ENCODE peak calls at places on chromosomes 12 and 14, in ten cellular contexts. W, G, M, Q, I, V, H, Y, Z and L are unnamed samples.

GRCh38 chr12:88472248-88472647 is 108.0 kb downstream of the KITLG start:
- DNase-seq in W (no peak), G (no peak), M (no peak), Q (no peak), I (no peak), V (no peak), H (no peak), Y (peak), Z (no peak), L (no peak)

GRCh38 chr14:52553002-52553670 is 500 bp downstream of the GPR137C start:
- DNase-seq in W (peak), G (peak), M (peak), Q (no peak), I (peak), V (peak), H (peak), Y (peak), Z (peak), L (peak)

GRCh38 chr14:65880507-65880906 is 468.0 kb downstream of the FUT8 start:
- DNase-seq in W (no peak), G (no peak), M (no peak), Q (no peak), I (no peak), V (no peak), H (no peak), Y (no peak), Z (no peak), L (no peak)

GRCh38 chr12:127268121-127268520 is 998.8 kb upstream of the TMEM132C start:
- DNase-seq in W (no peak), G (no peak), M (no peak), Q (no peak), I (no peak), V (no peak), H (no peak), Y (no peak), Z (no peak), L (no peak)

GRCh38 chr14:92780865-92781264 is 13.2 kb upstream of the GOLGA5 start:
- DNase-seq in W (no peak), G (no peak), M (no peak), Q (no peak), I (no peak), V (no peak), H (no peak), Y (no peak), Z (no peak), L (no peak)

GRCh38 chr12:122873540-122873939 is 22.4 kb downstream of the VPS37B start:
- DNase-seq in W (no peak), G (no peak), M (no peak), Q (no peak), I (peak), V (peak), H (no peak), Y (no peak), Z (no peak), L (no peak)

GRCh38 chr12:49296034-49296835 is 1.3 kb downstream of the PRPH start:
- DNase-seq in W (peak), G (peak), M (no peak), Q (no peak), I (peak), V (peak), H (peak), Y (peak), Z (no peak), L (no peak)

GRCh38 chr12:7369274-7369729 is 65.4 kb downstream of the ACSM4 start:
- DNase-seq in W (no peak), G (no peak), M (no peak), Q (peak), I (no peak), V (no peak), H (no peak), Y (peak), Z (peak), L (no peak)

GRCh38 chr12:70553391-70553859 is 83.8 kb downstream of the PTPRB start:
- DNase-seq in W (no peak), G (no peak), M (no peak), Q (no peak), I (no peak), V (no peak), H (no peak), Y (peak), Z (no peak), L (no peak)

GRCh38 chr12:56518570-56518969 is 3.0 kb upstream of the RBMS2 start:
- DNase-seq in W (no peak), G (no peak), M (no peak), Q (no peak), I (no peak), V (no peak), H (no peak), Y (peak), Z (no peak), L (no peak)

GRCh38 chr12:125549171-125549570 is 483.9 kb downstream of the AACS start:
- DNase-seq in W (no peak), G (no peak), M (no peak), Q (no peak), I (no peak), V (no peak), H (no peak), Y (no peak), Z (no peak), L (no peak)

GRCh38 chr12:126443977-126444376 is 1378.7 kb downstream of the AACS start:
- DNase-seq in W (no peak), G (no peak), M (no peak), Q (no peak), I (no peak), V (no peak), H (no peak), Y (no peak), Z (no peak), L (no peak)

GRCh38 chr14:22997676-22998323 is 12.1 kb downstream of the C14orf93 start:
- DNase-seq in W (no peak), G (no peak), M (no peak), Q (no peak), I (no peak), V (no peak), H (no peak), Y (no peak), Z (no peak), L (no peak)

GRCh38 chr14:61598980-61599379 is 96.3 kb upstream of the HIF1A start:
- DNase-seq in W (no peak), G (no peak), M (no peak), Q (no peak), I (no peak), V (no peak), H (no peak), Y (no peak), Z (no peak), L (no peak)

GRCh38 chr12:129885287-129885686 is 18.5 kb downstream of the TMEM132D start:
- DNase-seq in W (no peak), G (no peak), M (no peak), Q (no peak), I (no peak), V (no peak), H (no peak), Y (no peak), Z (no peak), L (peak)

GRCh38 chr14:77409131-77409533 is 14.2 kb downstream of the NOXRED1 start:
- DNase-seq in W (peak), G (no peak), M (no peak), Q (no peak), I (no peak), V (no peak), H (peak), Y (peak), Z (no peak), L (no peak)

GRCh38 chr12:125944446-125944845 is 879.2 kb downstream of the AACS start:
- DNase-seq in W (no peak), G (no peak), M (no peak), Q (no peak), I (no peak), V (no peak), H (no peak), Y (peak), Z (no peak), L (no peak)

GRCh38 chr12:27576667-27577347 is 52.8 kb downstream of the PPFIBP1 start:
- DNase-seq in W (no peak), G (no peak), M (no peak), Q (no peak), I (no peak), V (no peak), H (no peak), Y (no peak), Z (no peak), L (no peak)

GRCh38 chr12:16062611-16063010 is 151.5 kb downstream of the DERA start:
- DNase-seq in W (no peak), G (no peak), M (no peak), Q (no peak), I (no peak), V (no peak), H (no peak), Y (peak), Z (no peak), L (no peak)

GRCh38 chr14:105221598-105222178 is 26.6 kb upstream of the BTBD6 start:
- DNase-seq in W (no peak), G (no peak), M (no peak), Q (no peak), I (peak), V (no peak), H (no peak), Y (no peak), Z (no peak), L (no peak)

GRCh38 chr12:47811581-47812484 is 7.9 kb downstream of the HDAC7 start:
- DNase-seq in W (no peak), G (no peak), M (peak), Q (no peak), I (no peak), V (peak), H (no peak), Y (no peak), Z (peak), L (no peak)

GRCh38 chr14:22555573-22556011 is 33.4 kb downstream of the DAD1 start:
- DNase-seq in W (no peak), G (no peak), M (no peak), Q (peak), I (no peak), V (no peak), H (no peak), Y (peak), Z (no peak), L (no peak)

GRCh38 chr12:117049295-117049694 is 49.9 kb downstream of the TESC start:
- DNase-seq in W (no peak), G (no peak), M (no peak), Q (no peak), I (no peak), V (no peak), H (no peak), Y (no peak), Z (no peak), L (no peak)

GRCh38 chr12:119208626-119209061 is 29.9 kb downstream of the HSPB8 start:
- DNase-seq in W (peak), G (no peak), M (peak), Q (no peak), I (peak), V (peak), H (peak), Y (peak), Z (peak), L (no peak)

GRCh38 chr14:34212574-34212973 is 249.5 kb downstream of the SPTSSA start:
- DNase-seq in W (no peak), G (no peak), M (no peak), Q (no peak), I (no peak), V (no peak), H (no peak), Y (no peak), Z (no peak), L (no peak)

GRCh38 chr14:93533437-93533836 is 102.7 kb downstream of the UNC79 start:
- DNase-seq in W (no peak), G (no peak), M (no peak), Q (no peak), I (no peak), V (no peak), H (no peak), Y (no peak), Z (no peak), L (no peak)

GRCh38 chr14:69675877-69676416 is 64.6 kb downstream of the SUSD6 start:
- DNase-seq in W (no peak), G (peak), M (no peak), Q (peak), I (no peak), V (no peak), H (no peak), Y (no peak), Z (no peak), L (no peak)

GRCh38 chr12:123026094-123026853 is 45.8 kb downstream of the ARL6IP4 start:
- DNase-seq in W (no peak), G (no peak), M (no peak), Q (no peak), I (no peak), V (no peak), H (no peak), Y (no peak), Z (no peak), L (no peak)

GRCh38 chr12:95017482-95017881 is 14.0 kb upstream of the NDUFA12 start:
- DNase-seq in W (no peak), G (no peak), M (no peak), Q (no peak), I (no peak), V (no peak), H (no peak), Y (no peak), Z (no peak), L (no peak)

GRCh38 chr14:81401420-81402122 is 1.4 kb upstream of the STON2 start:
- DNase-seq in W (no peak), G (no peak), M (no peak), Q (no peak), I (no peak), V (no peak), H (no peak), Y (peak), Z (no peak), L (no peak)

GRCh38 chr14:56005580-56006053 is 112.6 kb upstream of the PELI2 start:
- DNase-seq in W (no peak), G (no peak), M (no peak), Q (no peak), I (no peak), V (no peak), H (no peak), Y (no peak), Z (no peak), L (no peak)

GRCh38 chr12:48126953-48127630 is 7.9 kb downstream of the PFKM start:
- DNase-seq in W (no peak), G (no peak), M (no peak), Q (no peak), I (no peak), V (no peak), H (no peak), Y (no peak), Z (no peak), L (no peak)

GRCh38 chr12:107329569-107330324 is 236.4 kb upstream of the CRY1 start:
- DNase-seq in W (no peak), G (no peak), M (no peak), Q (no peak), I (no peak), V (no peak), H (no peak), Y (peak), Z (no peak), L (no peak)

GRCh38 chr12:61546296-61546695 is 713.9 kb upstream of the USP15 start:
- DNase-seq in W (peak), G (no peak), M (no peak), Q (no peak), I (no peak), V (no peak), H (no peak), Y (peak), Z (no peak), L (no peak)
- TF ChIP-seq CTCF in W (peak), G (no peak), M (no peak), Q (no peak), I (no peak), V (no peak), H (no peak), Y (peak), Z (no peak), L (no peak)

GRCh38 chr12:29275834-29276233 is 105.1 kb downstream of the ERGIC2 start:
- DNase-seq in W (no peak), G (no peak), M (no peak), Q (no peak), I (no peak), V (no peak), H (no peak), Y (no peak), Z (no peak), L (no peak)

GRCh38 chr12:29278673-29279420 is 102.1 kb downstream of the ERGIC2 start:
- DNase-seq in W (no peak), G (no peak), M (no peak), Q (no peak), I (no peak), V (no peak), H (no peak), Y (no peak), Z (no peak), L (no peak)

GRCh38 chr12:29270001-29270400 is 111.0 kb downstream of the ERGIC2 start:
- DNase-seq in W (no peak), G (no peak), M (no peak), Q (no peak), I (no peak), V (no peak), H (no peak), Y (no peak), Z (no peak), L (no peak)

GRCh38 chr12:29270446-29270845 is 110.5 kb downstream of the ERGIC2 start:
- DNase-seq in W (no peak), G (no peak), M (no peak), Q (no peak), I (no peak), V (no peak), H (no peak), Y (peak), Z (no peak), L (no peak)

DNA sequence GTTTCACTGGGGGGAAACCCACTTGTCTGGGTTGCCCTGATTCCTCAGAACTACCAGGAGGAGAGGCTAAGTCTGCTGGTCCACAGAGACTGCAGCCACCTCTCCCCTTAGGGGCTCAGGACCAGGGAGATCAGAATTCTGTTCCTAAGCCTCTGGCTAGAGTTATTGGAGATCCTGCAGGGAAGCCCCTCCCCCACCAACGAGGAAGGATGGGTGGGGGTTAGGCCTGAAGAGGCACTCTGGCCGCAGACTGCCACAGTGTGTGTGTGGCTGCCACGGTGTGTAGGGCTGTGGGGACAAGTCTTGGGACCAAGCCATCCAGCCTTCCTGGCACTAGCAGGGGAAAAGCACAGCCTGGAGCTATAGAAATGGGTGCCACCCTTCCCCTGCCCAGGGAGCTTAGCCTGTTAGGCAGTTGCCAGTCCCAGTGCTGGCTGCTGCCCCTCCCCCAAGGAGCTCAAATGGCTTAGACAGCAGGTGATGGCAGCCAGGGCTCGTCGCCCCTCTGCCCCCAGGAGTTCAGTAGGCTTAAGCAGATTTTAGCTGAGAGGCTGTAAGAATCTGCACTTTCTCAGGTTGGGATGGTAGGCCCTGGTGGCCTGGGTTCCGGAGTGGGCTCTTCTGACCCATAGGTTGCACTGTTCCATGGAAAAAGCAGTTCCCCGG is 107.7 kb downstream of the ERGIC2 start:
- DNase-seq in W (peak), G (no peak), M (no peak), Q (no peak), I (no peak), V (no peak), H (peak), Y (no peak), Z (no peak), L (no peak)
- TF ChIP-seq CTCF in W (no peak), G (no peak), M (no peak), Q (no peak), I (no peak), V (no peak), H (no peak), Y (no peak), Z (no peak), L (no peak)

GRCh38 chr14:38723277-38723676 is 379.8 kb downstream of the SEC23A start:
- DNase-seq in W (no peak), G (no peak), M (no peak), Q (no peak), I (no peak), V (no peak), H (no peak), Y (no peak), Z (no peak), L (no peak)
- TF ChIP-seq CTCF in W (no peak), G (no peak), M (no peak), Q (no peak), I (no peak), V (no peak), H (no peak), Y (peak), Z (no peak), L (no peak)

GRCh38 chr12:43728698-43729097 is 29.9 kb downstream of the PUS7L start:
- DNase-seq in W (no peak), G (no peak), M (no peak), Q (no peak), I (no peak), V (no peak), H (no peak), Y (no peak), Z (no peak), L (no peak)

GRCh38 chr12:43737646-43738045 is 20.9 kb downstream of the PUS7L start:
- DNase-seq in W (no peak), G (no peak), M (no peak), Q (no peak), I (no peak), V (no peak), H (no peak), Y (peak), Z (no peak), L (no peak)

GRCh38 chr12:43730283-43730682 is 28.3 kb downstream of the PUS7L start:
- DNase-seq in W (no peak), G (no peak), M (no peak), Q (no peak), I (no peak), V (no peak), H (no peak), Y (no peak), Z (no peak), L (no peak)

GRCh38 chr12:43736921-43737440 is 21.6 kb downstream of the PUS7L start:
- DNase-seq in W (no peak), G (no peak), M (no peak), Q (no peak), I (no peak), V (no peak), H (no peak), Y (no peak), Z (no peak), L (no peak)

GRCh38 chr12:43733687-43734086 is 24.9 kb downstream of the PUS7L start:
- DNase-seq in W (no peak), G (no peak), M (no peak), Q (no peak), I (no peak), V (no peak), H (no peak), Y (no peak), Z (no peak), L (no peak)
- TF ChIP-seq CTCF in W (no peak), G (no peak), M (no peak), Q (no peak), I (no peak), V (no peak), H (no peak), Y (peak), Z (no peak), L (peak)

GRCh38 chr12:103771466-103771865 is 69.6 kb downstream of the NT5DC3 start:
- DNase-seq in W (peak), G (no peak), M (peak), Q (no peak), I (peak), V (no peak), H (peak), Y (peak), Z (no peak), L (no peak)
- TF ChIP-seq CTCF in W (peak), G (peak), M (peak), Q (peak), I (no peak), V (peak), H (peak), Y (peak), Z (peak), L (peak)

DNA sequence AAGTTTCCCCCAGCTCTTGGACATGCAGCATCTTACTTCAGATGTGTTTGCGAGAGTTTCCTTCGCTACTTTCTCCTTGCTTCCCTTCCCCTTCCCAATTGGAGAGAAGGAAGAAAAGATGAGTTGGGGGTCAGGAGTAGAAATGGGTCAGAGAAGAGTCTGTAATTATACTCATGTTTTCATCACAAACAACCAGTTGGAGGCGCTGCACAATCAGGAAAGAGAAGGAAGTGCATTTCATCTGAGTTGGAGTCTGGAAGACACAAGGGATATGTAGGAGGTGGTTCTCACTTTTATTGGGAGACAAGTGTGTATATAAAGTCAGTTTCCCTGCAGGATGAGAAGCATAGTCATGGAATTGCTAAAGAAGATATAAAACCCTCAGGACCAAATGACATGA is 31.3 kb upstream of the VSX2 start:
- DNase-seq in W (peak), G (no peak), M (no peak), Q (no peak), I (no peak), V (no peak), H (peak), Y (peak), Z (no peak), L (no peak)
- TF ChIP-seq CTCF in W (peak), G (no peak), M (no peak), Q (peak), I (no peak), V (no peak), H (peak), Y (peak), Z (no peak), L (no peak)